ENCODE peak calls at places on chromosome 19, in four cellular contexts. V is NCI-H1092; H is activated CD4-positive, alpha-beta T cell treated with anti-CD3 and anti-CD28 coated beads, Interleukin-2, amount 50 U/mL, for 24 hours; X is progenitor cell of endocrine pancreas. R is an unnamed sample.

GRCh38 chr19:17488593-17489391 is 18.5 kb downstream of the SLC27A1 start:
- DNase-seq in X (peak), V (no peak), H (peak), R (peak)

GRCh38 chr19:55152017-55152416 is 3.0 kb upstream of the TNNT1 start:
- DNase-seq in X (no peak), H (no peak), V (no peak), R (no peak)

GRCh38 chr19:55310498-55310897 is 14.6 kb downstream of the TMEM150B start:
- DNase-seq in V (no peak), H (no peak), X (no peak), R (no peak)

GRCh38 chr19:17565611-17566010 is 10.2 kb downstream of the COLGALT1 start:
- DNase-seq in V (no peak), X (no peak), H (no peak), R (no peak)

GRCh38 chr19:57056972-57057371 is 62.8 kb upstream of the USP29 start:
- DNase-seq in V (no peak), H (no peak), X (no peak), R (no peak)

GRCh38 chr19:37309834-37310575 is 60.9 kb upstream of the ZNF527 start:
- DNase-seq in X (no peak), V (no peak), H (no peak), R (no peak)

GRCh38 chr19:55491546-55492360 is 3.5 kb downstream of the SSC5D start:
- DNase-seq in H (no peak), V (no peak), X (no peak), R (no peak)

GRCh38 chr19:49057636-49058234 is at the start of gene CGB7:
- DNase-seq in X (peak), H (no peak), V (no peak), R (peak)

GRCh38 chr19:10292206-10292788 is 2.5 kb downstream of the ICAM5 start:
- DNase-seq in H (peak), X (peak), V (no peak), R (peak)

GRCh38 chr19:4066682-4067395 is at the start of gene ZBTB7A:
- DNase-seq in V (peak), H (peak), X (no peak), R (no peak)

GRCh38 chr19:16886305-16886880 is 2.4 kb upstream of the F2RL3 start:
- DNase-seq in V (no peak), X (no peak), H (no peak), R (no peak)

GRCh38 chr19:16677060-16677459 is 16.1 kb downstream of the TMEM38A start:
- DNase-seq in H (no peak), X (no peak), V (no peak), R (no peak)

GRCh38 chr19:39083983-39084731 is at the start of gene ACP7:
- DNase-seq in V (no peak), H (no peak), X (no peak), R (no peak)

GRCh38 chr19:5567360-5567970 is at the start of gene TINCR:
- DNase-seq in X (no peak), H (no peak), V (no peak), R (no peak)

GRCh38 chr19:47102561-47103135 is 10.9 kb downstream of the ZC3H4 start:
- DNase-seq in V (no peak), X (no peak), H (no peak), R (no peak)

GRCh38 chr19:51480590-51480989 is 2.3 kb downstream of the CEACAM18 start:
- DNase-seq in H (no peak), V (no peak), X (peak), R (no peak)

GRCh38 chr19:37718357-37718756 is 1.2 kb downstream of the ZNF607 start:
- DNase-seq in X (no peak), V (no peak), H (no peak), R (no peak)

GRCh38 chr19:49642488-49643035 is 553 bp downstream of the SCAF1 start:
- DNase-seq in V (no peak), H (no peak), X (no peak), R (no peak)

GRCh38 chr19:5454743-5455142 is 474 bp upstream of the ZNRF4 start:
- DNase-seq in H (no peak), X (no peak), V (no peak), R (no peak)

GRCh38 chr19:291561-292280 is 518 bp upstream of the PLPP2 start:
- DNase-seq in X (no peak), V (no peak), H (no peak), R (no peak)

GRCh38 chr19:19997656-19998268 is 41.5 kb downstream of the ZNF682 start:
- DNase-seq in X (no peak), V (no peak), H (peak), R (no peak)

GRCh38 chr19:14097532-14098151 is 7.1 kb upstream of the SAMD1 start:
- DNase-seq in V (no peak), H (no peak), X (no peak), R (no peak)

GRCh38 chr19:10334340-10335148 is 1.2 kb upstream of the RAVER1 start:
- DNase-seq in H (no peak), X (peak), V (no peak), R (peak)

GRCh38 chr19:2376784-2377519 is 16.9 kb downstream of the TMPRSS9 start:
- DNase-seq in H (no peak), V (no peak), X (no peak), R (no peak)

GRCh38 chr19:52943884-52944643 is 18.6 kb downstream of the ZNF816 start:
- DNase-seq in H (no peak), X (no peak), V (no peak), R (no peak)

GRCh38 chr19:43555185-43555770 is 20.0 kb downstream of the XRCC1 start:
- DNase-seq in V (no peak), X (peak), H (peak), R (peak)

R was measured in type B pancreatic cell.